ENCODE peak calls at places on chromosomes 4 and X, in four cellular contexts. One of them, this sample, is unnamed.
A peak's percentile ranks its signal among the peaks of the same experiment; 100 is the strongest.

GRCh38 chr4:185383451-185383850 is 12.3 kb downstream of the LRP2BP start:
- DNase-seq in GM12878: no peak
- DNase-seq in HepG2: no peak
- DNase-seq in K562: no peak
- DNase-seq in this sample: no peak

GRCh38 chr4:3745886-3746656 is 20.1 kb upstream of the ADRA2C start:
- DNase-seq in K562: no peak
- DNase-seq in GM12878: no peak
- DNase-seq in HepG2: no peak
- DNase-seq in this sample: no peak

GRCh38 chr4:78569291-78569821 is 17.8 kb downstream of the ANXA3 start:
- DNase-seq in GM12878: no peak
- DNase-seq in HepG2: peak; percentile 31
- DNase-seq in K562: no peak
- DNase-seq in this sample: no peak

GRCh38 chr4:118969359-118969758 is 80.7 kb downstream of the SYNPO2 start:
- DNase-seq in K562: peak; percentile 13
- DNase-seq in GM12878: no peak
- DNase-seq in HepG2: peak; percentile 11
- DNase-seq in this sample: peak; percentile 19

GRCh38 chrX:120350458-120351138 is 11.3 kb upstream of the ATP1B4 start:
- DNase-seq in HepG2: no peak
- DNase-seq in GM12878: no peak
- DNase-seq in K562: no peak
- DNase-seq in this sample: no peak

GRCh38 chr4:98566491-98567008 is 91.9 kb downstream of the TSPAN5 start:
- DNase-seq in K562: no peak
- DNase-seq in GM12878: no peak
- DNase-seq in HepG2: no peak
- DNase-seq in this sample: no peak

GRCh38 chr4:168877779-168878491 is 132.1 kb downstream of the CBR4 start:
- DNase-seq in HepG2: no peak
- DNase-seq in K562: no peak
- DNase-seq in GM12878: no peak
- DNase-seq in this sample: peak; percentile 61

GRCh38 chr4:9894604-9895361 is 113.3 kb downstream of the DRD5 start:
- DNase-seq in K562: no peak
- DNase-seq in HepG2: no peak
- DNase-seq in GM12878: no peak
- DNase-seq in this sample: no peak

GRCh38 chr4:45662996-45663395 is 460.9 kb downstream of the GABRG1 start:
- DNase-seq in HepG2: no peak
- DNase-seq in GM12878: no peak
- DNase-seq in K562: no peak
- DNase-seq in this sample: no peak

GRCh38 chr4:185738038-185738552 is 73.9 kb downstream of the SORBS2 start:
- DNase-seq in GM12878: no peak
- DNase-seq in HepG2: no peak
- DNase-seq in K562: no peak
- DNase-seq in this sample: no peak

GRCh38 chr4:60579335-60579734 is 620.8 kb upstream of the ADGRL3 start:
- DNase-seq in HepG2: no peak
- DNase-seq in GM12878: no peak
- DNase-seq in K562: no peak
- DNase-seq in this sample: no peak

GRCh38 chr4:133524369-133524768 is 375.3 kb downstream of the PCDH10 start:
- DNase-seq in HepG2: no peak
- DNase-seq in K562: no peak
- DNase-seq in GM12878: no peak
- DNase-seq in this sample: no peak

GRCh38 chr4:10173039-10173753 is 56.6 kb upstream of the WDR1 start:
- DNase-seq in HepG2: no peak
- DNase-seq in K562: peak; percentile 88
- DNase-seq in GM12878: no peak
- DNase-seq in this sample: no peak

GRCh38 chr4:119118397-119118796 is 17.2 kb upstream of the MYOZ2 start:
- DNase-seq in HepG2: no peak
- DNase-seq in K562: no peak
- DNase-seq in GM12878: no peak
- DNase-seq in this sample: no peak

GRCh38 chr4:152363086-152363485 is 172.8 kb downstream of the FBXW7 start:
- DNase-seq in GM12878: no peak
- DNase-seq in K562: no peak
- DNase-seq in HepG2: no peak
- DNase-seq in this sample: no peak

GRCh38 chr4:176034498-176034897 is 31.1 kb upstream of the WDR17 start:
- DNase-seq in HepG2: no peak
- DNase-seq in GM12878: no peak
- DNase-seq in K562: no peak
- DNase-seq in this sample: no peak

GRCh38 chr4:82790060-82790660 is 8.4 kb downstream of the SCD5 start:
- DNase-seq in GM12878: no peak
- DNase-seq in K562: no peak
- DNase-seq in HepG2: no peak
- DNase-seq in this sample: no peak

GRCh38 chr4:2292679-2293108 is 30.8 kb upstream of the MXD4 start:
- DNase-seq in K562: no peak
- DNase-seq in HepG2: no peak
- DNase-seq in GM12878: no peak
- DNase-seq in this sample: no peak

GRCh38 chr4:26871611-26872010 is 11.0 kb downstream of the STIM2 start:
- DNase-seq in HepG2: no peak
- DNase-seq in K562: no peak
- DNase-seq in GM12878: no peak
- DNase-seq in this sample: no peak

GRCh38 chr4:165085946-165086345 is 26.7 kb downstream of the TMEM192 start:
- DNase-seq in K562: no peak
- DNase-seq in HepG2: no peak
- DNase-seq in GM12878: no peak
- DNase-seq in this sample: no peak

GRCh38 chr4:125254111-125254510 is 60.6 kb upstream of the FAT4 start:
- DNase-seq in GM12878: no peak
- DNase-seq in K562: no peak
- DNase-seq in HepG2: no peak
- DNase-seq in this sample: no peak

GRCh38 chrX:44828008-44828605 is 15.7 kb upstream of the DUSP21 start:
- DNase-seq in HepG2: no peak
- DNase-seq in K562: no peak
- DNase-seq in GM12878: no peak
- DNase-seq in this sample: no peak

GRCh38 chrX:16136080-16136479 is 12.7 kb downstream of the GRPR start:
- DNase-seq in GM12878: no peak
- DNase-seq in K562: no peak
- DNase-seq in HepG2: no peak
- DNase-seq in this sample: no peak

GRCh38 chr4:112765317-112765989 is 128.5 kb downstream of the LARP7 start:
- DNase-seq in K562: peak; percentile 37
- DNase-seq in HepG2: peak; percentile 52
- DNase-seq in GM12878: peak; percentile 7
- DNase-seq in this sample: no peak

GRCh38 chr4:155530290-155530689 is 136.4 kb upstream of the GUCY1A1 start:
- DNase-seq in GM12878: no peak
- DNase-seq in HepG2: no peak
- DNase-seq in K562: no peak
- DNase-seq in this sample: no peak

GRCh38 chr4:32172086-32172485 is 1451.9 kb downstream of the PCDH7 start:
- DNase-seq in GM12878: no peak
- DNase-seq in K562: no peak
- DNase-seq in HepG2: no peak
- DNase-seq in this sample: no peak

GRCh38 chr4:54400802-54401201 is 171.7 kb downstream of the PDGFRA start:
- DNase-seq in K562: no peak
- DNase-seq in GM12878: no peak
- DNase-seq in HepG2: no peak
- DNase-seq in this sample: no peak

GRCh38 chrX:152915541-152916241 is 17.8 kb downstream of the ZNF185 start:
- DNase-seq in K562: peak; percentile 66
- DNase-seq in HepG2: peak; percentile 22
- DNase-seq in GM12878: no peak
- DNase-seq in this sample: peak; percentile 54

GRCh38 chr4:105797225-105797624 is 88.6 kb downstream of the GSTCD start:
- DNase-seq in HepG2: no peak
- DNase-seq in GM12878: no peak
- DNase-seq in K562: no peak
- DNase-seq in this sample: no peak

GRCh38 chrX:130216312-130216711 is 44.5 kb downstream of the RAB33A start:
- DNase-seq in K562: peak; percentile 6
- DNase-seq in HepG2: no peak
- DNase-seq in GM12878: no peak
- DNase-seq in this sample: no peak

GRCh38 chrX:32524385-32524784 is 687.0 kb downstream of the DMD start:
- DNase-seq in HepG2: no peak
- DNase-seq in K562: no peak
- DNase-seq in GM12878: no peak
- DNase-seq in this sample: no peak

GRCh38 chrX:48278958-48279357 is 23.8 kb downstream of the SSX1 start:
- DNase-seq in K562: peak; percentile 67
- DNase-seq in HepG2: peak; percentile 0
- DNase-seq in GM12878: no peak
- DNase-seq in this sample: peak; percentile 13

GRCh38 chrX:134374294-134374693 is 85.7 kb upstream of the HPRT1 start:
- DNase-seq in HepG2: no peak
- DNase-seq in K562: no peak
- DNase-seq in GM12878: no peak
- DNase-seq in this sample: no peak

GRCh38 chr4:115145393-115146160 is 32.2 kb upstream of the NDST4 start:
- DNase-seq in K562: no peak
- DNase-seq in HepG2: no peak
- DNase-seq in GM12878: no peak
- DNase-seq in this sample: no peak
- TF ChIP-seq CBFB in K562: no peak
- TF ChIP-seq CBFB in HepG2: no peak
- TF ChIP-seq CBFB in GM12878: no peak
- TF ChIP-seq CBFB in this sample: no peak

DNA sequence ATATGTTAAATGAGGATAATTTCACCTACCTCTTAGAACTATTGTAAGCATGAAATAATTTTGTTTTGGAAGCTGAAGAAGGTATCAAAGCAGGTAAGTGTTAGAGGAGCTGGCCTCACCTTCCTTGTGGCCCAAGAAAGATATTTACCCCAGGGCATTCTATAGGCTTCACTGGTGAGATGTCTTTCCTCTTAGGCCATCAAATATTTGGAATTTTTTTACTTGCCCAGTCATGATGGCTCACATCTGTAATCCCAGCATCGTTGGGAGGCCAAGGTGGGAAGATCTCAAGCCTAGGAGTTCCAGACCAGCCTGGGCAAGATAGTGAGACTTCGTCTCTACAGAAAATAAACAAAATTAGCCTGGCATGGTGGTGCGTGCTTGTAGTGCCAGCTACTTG is 6.1 kb upstream of the SMS start:
- DNase-seq in K562: no peak
- DNase-seq in GM12878: no peak
- DNase-seq in HepG2: no peak
- DNase-seq in this sample: no peak
- TF ChIP-seq CBFB in K562: no peak
- TF ChIP-seq CBFB in GM12878: no peak
- TF ChIP-seq CBFB in HepG2: no peak
- TF ChIP-seq CBFB in this sample: no peak

GRCh38 chr4:173191623-173192041 is 23.0 kb downstream of the GALNT7 start:
- DNase-seq in K562: no peak
- DNase-seq in HepG2: no peak
- DNase-seq in GM12878: no peak
- DNase-seq in this sample: no peak
- TF ChIP-seq CBFB in K562: no peak
- TF ChIP-seq CBFB in HepG2: no peak
- TF ChIP-seq CBFB in GM12878: no peak
- TF ChIP-seq CBFB in this sample: no peak

DNA sequence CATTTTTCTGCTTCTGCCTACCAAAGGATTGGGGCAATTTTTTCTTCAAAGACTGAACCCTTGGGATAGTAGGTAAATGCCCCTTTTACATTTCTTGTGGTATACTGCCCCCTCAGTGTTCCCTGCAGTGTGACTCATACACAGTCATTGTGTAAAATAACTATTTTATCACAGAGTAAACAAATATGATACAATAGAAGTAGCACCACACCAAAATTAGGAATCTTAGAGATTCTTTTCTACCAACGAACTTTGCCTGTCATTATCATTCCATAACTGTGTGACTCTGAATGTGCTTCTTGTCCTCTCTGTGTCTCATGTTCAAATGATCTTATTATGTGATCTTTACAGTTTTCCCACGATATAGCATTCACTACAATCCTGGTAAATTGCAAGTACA is 517.0 kb downstream of the ZIC3 start:
- DNase-seq in K562: no peak
- DNase-seq in GM12878: no peak
- DNase-seq in HepG2: no peak
- DNase-seq in this sample: no peak
- TF ChIP-seq CBFB in K562: no peak
- TF ChIP-seq CBFB in GM12878: no peak
- TF ChIP-seq CBFB in HepG2: no peak
- TF ChIP-seq CBFB in this sample: no peak

DNA sequence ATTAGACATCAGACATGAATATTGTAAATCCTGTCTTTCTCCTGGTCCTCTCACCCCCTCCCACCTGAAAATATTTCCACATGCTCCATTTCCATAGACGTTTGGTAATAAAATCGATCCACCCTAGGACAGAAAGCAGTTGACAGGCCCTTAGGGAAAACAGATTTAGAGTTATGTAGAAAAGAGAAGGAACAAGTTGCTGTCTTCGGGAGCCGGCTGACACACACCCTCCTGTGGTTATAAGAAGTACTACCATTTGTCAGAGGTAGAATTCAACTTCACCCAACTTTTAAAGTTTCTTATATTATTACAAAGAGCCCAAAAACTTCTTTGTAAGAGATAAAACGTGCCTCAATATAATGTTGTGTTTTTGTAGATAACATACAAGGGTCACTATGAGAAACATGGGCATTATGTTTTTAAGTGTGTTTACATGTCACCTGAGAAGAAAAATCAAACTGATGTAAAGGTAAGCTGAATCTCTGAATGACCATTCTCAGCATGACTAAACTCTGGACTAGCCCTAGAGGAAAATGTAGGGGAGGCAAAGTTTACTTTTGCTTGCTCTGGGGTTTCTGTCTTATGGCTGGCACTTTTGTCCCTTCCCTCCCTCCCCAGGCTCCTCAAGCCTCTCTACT is 6.7 kb downstream of the MEPE start:
- DNase-seq in GM12878: no peak
- DNase-seq in HepG2: no peak
- DNase-seq in K562: peak; percentile 32
- DNase-seq in this sample: no peak
- TF ChIP-seq CBFB in GM12878: no peak
- TF ChIP-seq CBFB in HepG2: no peak
- TF ChIP-seq CBFB in K562: no peak
- TF ChIP-seq CBFB in this sample: no peak

DNA sequence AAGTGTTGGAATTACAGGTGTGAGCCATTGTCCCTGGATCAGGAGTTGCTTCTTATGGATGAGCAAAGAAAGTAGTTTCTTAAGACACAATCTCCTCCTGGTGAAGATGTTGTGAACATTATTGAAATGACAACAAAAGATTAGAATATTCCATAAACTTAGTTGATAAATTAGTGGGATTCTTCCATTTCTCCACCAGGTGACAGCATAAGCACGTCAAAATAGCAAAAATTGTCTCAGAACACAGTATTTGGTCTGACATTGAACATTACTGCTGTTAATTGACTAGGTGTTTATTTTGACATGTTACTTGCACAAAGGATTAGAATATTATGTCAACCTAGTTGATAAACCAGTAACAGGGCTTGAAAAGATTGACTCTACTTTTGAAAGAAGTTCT is 21.6 kb downstream of the CLDN34 start:
- DNase-seq in HepG2: no peak
- DNase-seq in K562: no peak
- DNase-seq in GM12878: no peak
- DNase-seq in this sample: no peak
- TF ChIP-seq CBFB in HepG2: no peak
- TF ChIP-seq CBFB in K562: no peak
- TF ChIP-seq CBFB in GM12878: no peak
- TF ChIP-seq CBFB in this sample: no peak